ENCODE peak calls at places on chromosomes 2 and 18, in six cellular contexts. A is activated naive CD4-positive, alpha-beta T cell treated with Interleukin-2 at 50 U/mL for 16 hours; K is HFF-Myc; E is GM12865; B is HT-29; U is stimulated activated CD8-positive, alpha-beta memory T cell treated with anti-CD3 and anti-CD28 coated beads, Interleukin-7, amount 100 ng/mL, for 24 hours. L is an unnamed sample.

GRCh38 chr18:79454034-79454735 is 58.5 kb downstream of the NFATC1 start:
- DNase-seq in K (peak), U (no peak), E (no peak), A (no peak), B (no peak), L (no peak)

GRCh38 chr2:194815475-194815874 is 841.6 kb upstream of the SLC39A10 start:
- DNase-seq in E (no peak), B (no peak), U (no peak), K (no peak), A (no peak), L (no peak)

GRCh38 chr18:421236-422155 is 79.0 kb downstream of the COLEC12 start:
- DNase-seq in A (no peak), B (no peak), E (no peak), U (no peak), K (no peak), L (no peak)

GRCh38 chr2:152409691-152410597 is 75.0 kb downstream of the FMNL2 start:
- DNase-seq in B (no peak), U (no peak), K (no peak), E (no peak), A (no peak), L (no peak)

GRCh38 chr18:62715829-62716678 is 713 bp downstream of the PHLPP1 start:
- DNase-seq in E (peak), U (no peak), K (no peak), A (peak), B (peak), L (no peak)

GRCh38 chr2:218448934-218449333 is 30.0 kb downstream of the VIL1 start:
- DNase-seq in A (no peak), E (no peak), K (peak), U (no peak), B (peak), L (no peak)

GRCh38 chr2:196263181-196263747 is 91.9 kb upstream of the STK17B start:
- DNase-seq in E (peak), U (no peak), B (peak), A (peak), K (no peak), L (no peak)

GRCh38 chr18:79197531-79197930 is 128.3 kb downstream of the ATP9B start:
- DNase-seq in E (no peak), K (no peak), B (no peak), U (no peak), A (no peak), L (no peak)

GRCh38 chr18:49044898-49045297 is 94.1 kb upstream of the SMAD7 start:
- DNase-seq in K (no peak), E (no peak), A (no peak), B (no peak), U (no peak), L (no peak)

GRCh38 chr2:184692137-184692734 is 93.9 kb downstream of the ZNF804A start:
- DNase-seq in A (no peak), K (no peak), B (no peak), E (no peak), U (no peak), L (no peak)

GRCh38 chr2:2405780-2406179 is 74.7 kb upstream of the MYT1L start:
- DNase-seq in A (no peak), U (no peak), K (no peak), B (no peak), E (no peak), L (no peak)

GRCh38 chr2:169452080-169452479 is 27.2 kb upstream of the BBS5 start:
- DNase-seq in U (no peak), K (peak), A (no peak), E (peak), B (peak), L (no peak)

GRCh38 chr2:10161961-10162441 is 39.5 kb downstream of the RRM2 start:
- DNase-seq in B (no peak), U (no peak), A (peak), E (no peak), K (no peak), L (no peak)

GRCh38 chr18:23499571-23499889 is 3.8 kb upstream of the RMC1 start:
- DNase-seq in B (no peak), E (no peak), A (no peak), K (no peak), U (no peak), L (no peak)

GRCh38 chr18:73258375-73259087 is 390.7 kb upstream of the NETO1 start:
- DNase-seq in A (no peak), U (no peak), B (no peak), E (no peak), K (no peak), L (no peak)

GRCh38 chr2:143581989-143582719 is 452.9 kb downstream of the ARHGAP15 start:
- DNase-seq in K (no peak), B (no peak), U (no peak), A (no peak), E (no peak), L (no peak)

GRCh38 chr2:42601076-42601475 is 32.6 kb downstream of the MTA3 start:
- DNase-seq in B (no peak), E (no peak), A (no peak), U (no peak), K (peak), L (no peak)

GRCh38 chr2:218959141-218959731 is at the start of gene CDK5R2:
- DNase-seq in U (peak), B (no peak), E (peak), A (peak), K (peak), L (peak)

GRCh38 chr2:46315103-46315890 is 18.1 kb downstream of the EPAS1 start:
- DNase-seq in E (no peak), U (no peak), K (peak), B (peak), A (peak), L (no peak)

GRCh38 chr2:38733300-38733971 is 17.7 kb downstream of the SRSF7 start:
- DNase-seq in U (no peak), E (no peak), B (no peak), A (no peak), K (no peak), L (no peak)